ENCODE peak calls at places on chromosomes 2 and 18, in six cellular contexts. One of them, this sample, is unnamed.

GRCh38 chr2:168874368-168875005 is 15.7 kb downstream of the SPC25 start:
- DNase-seq in GM23338: no peak
- DNase-seq in K562: no peak
- DNase-seq in endothelial cell of umbilical vein: peak
- DNase-seq in H1: no peak
- DNase-seq in HCT116: no peak
- DNase-seq in this sample: no peak

GRCh38 chr2:127953128-127953718 is 67.5 kb upstream of the AMMECR1L start:
- DNase-seq in K562: no peak
- DNase-seq in HCT116: no peak
- DNase-seq in GM23338: no peak
- DNase-seq in H1: no peak
- DNase-seq in endothelial cell of umbilical vein: no peak
- DNase-seq in this sample: no peak

GRCh38 chr18:5510109-5510846 is 33.5 kb downstream of the EPB41L3 start:
- DNase-seq in GM23338: no peak
- DNase-seq in endothelial cell of umbilical vein: peak
- DNase-seq in HCT116: no peak
- DNase-seq in H1: no peak
- DNase-seq in K562: no peak
- DNase-seq in this sample: no peak

GRCh38 chr18:65753520-65753919 is 2.7 kb downstream of the CDH7 start:
- DNase-seq in H1: no peak
- DNase-seq in K562: peak
- DNase-seq in HCT116: no peak
- DNase-seq in GM23338: peak
- DNase-seq in endothelial cell of umbilical vein: no peak
- DNase-seq in this sample: peak

GRCh38 chr2:108278631-108279030 is 10.1 kb upstream of the SULT1C2 start:
- DNase-seq in endothelial cell of umbilical vein: no peak
- DNase-seq in K562: no peak
- DNase-seq in H1: no peak
- DNase-seq in GM23338: no peak
- DNase-seq in HCT116: no peak
- DNase-seq in this sample: no peak

GRCh38 chr2:101464841-101465240 is 10.1 kb downstream of the RFX8 start:
- DNase-seq in endothelial cell of umbilical vein: peak
- DNase-seq in HCT116: no peak
- DNase-seq in K562: no peak
- DNase-seq in GM23338: no peak
- DNase-seq in H1: no peak
- DNase-seq in this sample: no peak

GRCh38 chr2:54704688-54705605 is 18.5 kb upstream of the EML6 start:
- DNase-seq in GM23338: peak
- DNase-seq in K562: peak
- DNase-seq in endothelial cell of umbilical vein: peak
- DNase-seq in HCT116: peak
- DNase-seq in H1: no peak
- DNase-seq in this sample: peak

GRCh38 chr2:212494413-212495020 is 44.1 kb downstream of the ERBB4 start:
- DNase-seq in endothelial cell of umbilical vein: no peak
- DNase-seq in GM23338: no peak
- DNase-seq in HCT116: no peak
- DNase-seq in K562: no peak
- DNase-seq in H1: no peak
- DNase-seq in this sample: no peak

GRCh38 chr2:68925298-68925885 is 27.3 kb downstream of the GKN2 start:
- DNase-seq in K562: peak
- DNase-seq in GM23338: peak
- DNase-seq in endothelial cell of umbilical vein: peak
- DNase-seq in H1: no peak
- DNase-seq in HCT116: peak
- DNase-seq in this sample: peak

GRCh38 chr2:43526994-43527393 is 68.8 kb downstream of the THADA start:
- DNase-seq in HCT116: no peak
- DNase-seq in endothelial cell of umbilical vein: no peak
- DNase-seq in H1: no peak
- DNase-seq in K562: no peak
- DNase-seq in GM23338: no peak
- DNase-seq in this sample: no peak

GRCh38 chr2:183995632-183996031 is 602.7 kb upstream of the ZNF804A start:
- DNase-seq in endothelial cell of umbilical vein: no peak
- DNase-seq in K562: no peak
- DNase-seq in H1: no peak
- DNase-seq in HCT116: no peak
- DNase-seq in GM23338: no peak
- DNase-seq in this sample: no peak

GRCh38 chr2:42970151-42970550 is 177.8 kb upstream of the HAAO start:
- DNase-seq in GM23338: no peak
- DNase-seq in K562: no peak
- DNase-seq in HCT116: no peak
- DNase-seq in endothelial cell of umbilical vein: no peak
- DNase-seq in H1: no peak
- DNase-seq in this sample: no peak

GRCh38 chr2:111139637-111140317 is 19.1 kb downstream of the BCL2L11 start:
- DNase-seq in HCT116: no peak
- DNase-seq in GM23338: no peak
- DNase-seq in endothelial cell of umbilical vein: no peak
- DNase-seq in H1: no peak
- DNase-seq in K562: no peak
- DNase-seq in this sample: no peak

GRCh38 chr2:43075054-43075593 is 151.3 kb downstream of the ZFP36L2 start:
- DNase-seq in HCT116: no peak
- DNase-seq in GM23338: no peak
- DNase-seq in endothelial cell of umbilical vein: peak
- DNase-seq in K562: no peak
- DNase-seq in H1: no peak
- DNase-seq in this sample: peak

GRCh38 chr2:162967826-162968225 is 129.3 kb upstream of the KCNH7 start:
- DNase-seq in H1: no peak
- DNase-seq in endothelial cell of umbilical vein: no peak
- DNase-seq in K562: no peak
- DNase-seq in HCT116: no peak
- DNase-seq in GM23338: no peak
- DNase-seq in this sample: no peak

GRCh38 chr2:162964513-162964912 is 125.9 kb upstream of the KCNH7 start:
- DNase-seq in K562: no peak
- DNase-seq in GM23338: peak
- DNase-seq in HCT116: no peak
- DNase-seq in endothelial cell of umbilical vein: no peak
- DNase-seq in H1: no peak
- DNase-seq in this sample: no peak

GRCh38 chr2:162965151-162965550 is 126.6 kb upstream of the KCNH7 start:
- DNase-seq in endothelial cell of umbilical vein: no peak
- DNase-seq in K562: no peak
- DNase-seq in GM23338: no peak
- DNase-seq in HCT116: no peak
- DNase-seq in H1: no peak
- DNase-seq in this sample: no peak

GRCh38 chr2:162967137-162967536 is 128.6 kb upstream of the KCNH7 start:
- DNase-seq in H1: no peak
- DNase-seq in endothelial cell of umbilical vein: no peak
- DNase-seq in K562: no peak
- DNase-seq in HCT116: no peak
- DNase-seq in GM23338: no peak
- DNase-seq in this sample: no peak

DNA sequence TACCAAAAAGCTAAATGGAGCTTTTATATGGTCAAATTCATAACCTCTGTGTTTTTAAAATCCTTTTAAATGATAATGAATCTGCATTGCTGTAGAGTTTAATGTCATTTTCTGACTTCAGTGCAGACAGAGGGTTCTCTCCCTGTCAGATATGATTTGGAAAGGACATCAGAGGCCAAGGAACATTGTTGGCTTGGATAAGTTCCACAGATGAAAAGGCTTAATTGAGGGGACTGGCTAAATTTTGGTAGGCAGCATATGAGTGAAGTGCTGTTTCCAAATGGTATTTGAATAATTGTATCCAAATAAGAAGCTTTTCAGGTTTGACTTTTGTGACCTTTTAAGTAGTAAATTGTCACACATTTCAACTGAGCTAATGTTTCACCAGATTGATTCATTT is 124.6 kb upstream of the KCNH7 start:
- DNase-seq in H1: no peak
- DNase-seq in K562: no peak
- DNase-seq in endothelial cell of umbilical vein: no peak
- DNase-seq in GM23338: no peak
- DNase-seq in HCT116: no peak
- DNase-seq in this sample: no peak
- TF ChIP-seq EZH2 in H1: no peak
- TF ChIP-seq EZH2 in K562: no peak
- TF ChIP-seq EZH2 in endothelial cell of umbilical vein: no peak
- TF ChIP-seq EZH2 in GM23338: no peak
- TF ChIP-seq EZH2 in HCT116: no peak
- TF ChIP-seq EZH2 in this sample: no peak

GRCh38 chr18:3458952-3459853 is 9.2 kb downstream of the TGIF1 start:
- DNase-seq in HCT116: no peak
- DNase-seq in K562: no peak
- DNase-seq in H1: no peak
- DNase-seq in GM23338: no peak
- DNase-seq in endothelial cell of umbilical vein: peak
- DNase-seq in this sample: no peak
- TF ChIP-seq POLR2AphosphoS5 in HCT116: peak
- TF ChIP-seq POLR2AphosphoS5 in K562: peak
- TF ChIP-seq POLR2AphosphoS5 in H1: peak
- TF ChIP-seq POLR2AphosphoS5 in GM23338: no peak
- TF ChIP-seq POLR2AphosphoS5 in endothelial cell of umbilical vein: no peak
- TF ChIP-seq POLR2AphosphoS5 in this sample: no peak

GRCh38 chr18:32907215-32907590 is 134.4 kb upstream of the KLHL14 start:
- DNase-seq in GM23338: no peak
- DNase-seq in endothelial cell of umbilical vein: no peak
- DNase-seq in HCT116: no peak
- DNase-seq in H1: no peak
- DNase-seq in K562: no peak
- DNase-seq in this sample: no peak
- H3K27ac ChIP-seq in GM23338: no peak
- H3K27ac ChIP-seq in endothelial cell of umbilical vein: no peak
- H3K27ac ChIP-seq in HCT116: no peak
- H3K27ac ChIP-seq in H1: no peak
- H3K27ac ChIP-seq in K562: no peak
- H3K27ac ChIP-seq in this sample: no peak

DNA sequence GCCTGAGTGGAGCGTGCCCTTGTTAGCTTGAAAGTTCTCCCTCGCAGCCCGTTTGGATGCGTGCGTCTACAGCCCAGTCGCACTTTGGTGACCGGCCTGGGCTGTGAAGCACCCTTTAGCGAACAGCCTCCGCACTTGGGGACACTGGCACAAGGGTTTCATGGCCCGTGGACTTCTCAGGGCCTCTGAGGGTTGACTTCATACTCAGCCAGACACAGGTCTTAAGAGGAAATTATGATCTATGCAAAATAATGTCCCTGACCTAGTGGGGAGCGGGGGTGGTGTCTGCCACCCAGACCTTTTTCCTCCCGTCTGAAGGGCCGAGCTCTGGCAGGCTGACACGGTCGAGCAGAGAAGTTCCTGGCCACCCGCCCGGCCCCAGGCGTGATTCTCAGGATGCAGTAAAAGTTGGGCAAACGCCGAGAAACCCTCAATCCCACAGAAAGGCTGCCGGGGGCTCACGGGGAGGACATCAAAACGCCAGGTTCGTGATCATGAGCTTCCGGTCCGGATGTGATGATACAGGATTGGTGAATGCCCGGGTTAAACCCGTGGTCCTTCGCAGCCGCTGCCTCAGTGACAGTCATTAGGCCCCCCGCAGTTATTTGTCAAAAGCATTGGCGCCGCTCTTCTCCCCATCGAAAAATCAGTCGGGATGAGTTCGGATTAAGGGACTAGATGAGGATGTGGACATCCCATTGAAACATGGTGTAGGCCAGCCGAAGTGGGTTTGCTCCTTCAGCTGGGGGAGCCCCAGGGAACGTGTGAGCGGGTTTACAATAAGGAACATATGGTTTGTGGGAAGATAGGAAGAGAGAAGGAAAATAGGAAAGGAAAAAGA is 3.6 kb upstream of the PAX3 start:
- DNase-seq in H1: no peak
- DNase-seq in endothelial cell of umbilical vein: no peak
- DNase-seq in HCT116: no peak
- DNase-seq in K562: no peak
- DNase-seq in GM23338: peak
- DNase-seq in this sample: no peak
- TF ChIP-seq EZH2 in H1: peak
- TF ChIP-seq EZH2 in endothelial cell of umbilical vein: peak
- TF ChIP-seq EZH2 in HCT116: no peak
- TF ChIP-seq EZH2 in K562: no peak
- TF ChIP-seq EZH2 in GM23338: peak
- TF ChIP-seq EZH2 in this sample: no peak

DNA sequence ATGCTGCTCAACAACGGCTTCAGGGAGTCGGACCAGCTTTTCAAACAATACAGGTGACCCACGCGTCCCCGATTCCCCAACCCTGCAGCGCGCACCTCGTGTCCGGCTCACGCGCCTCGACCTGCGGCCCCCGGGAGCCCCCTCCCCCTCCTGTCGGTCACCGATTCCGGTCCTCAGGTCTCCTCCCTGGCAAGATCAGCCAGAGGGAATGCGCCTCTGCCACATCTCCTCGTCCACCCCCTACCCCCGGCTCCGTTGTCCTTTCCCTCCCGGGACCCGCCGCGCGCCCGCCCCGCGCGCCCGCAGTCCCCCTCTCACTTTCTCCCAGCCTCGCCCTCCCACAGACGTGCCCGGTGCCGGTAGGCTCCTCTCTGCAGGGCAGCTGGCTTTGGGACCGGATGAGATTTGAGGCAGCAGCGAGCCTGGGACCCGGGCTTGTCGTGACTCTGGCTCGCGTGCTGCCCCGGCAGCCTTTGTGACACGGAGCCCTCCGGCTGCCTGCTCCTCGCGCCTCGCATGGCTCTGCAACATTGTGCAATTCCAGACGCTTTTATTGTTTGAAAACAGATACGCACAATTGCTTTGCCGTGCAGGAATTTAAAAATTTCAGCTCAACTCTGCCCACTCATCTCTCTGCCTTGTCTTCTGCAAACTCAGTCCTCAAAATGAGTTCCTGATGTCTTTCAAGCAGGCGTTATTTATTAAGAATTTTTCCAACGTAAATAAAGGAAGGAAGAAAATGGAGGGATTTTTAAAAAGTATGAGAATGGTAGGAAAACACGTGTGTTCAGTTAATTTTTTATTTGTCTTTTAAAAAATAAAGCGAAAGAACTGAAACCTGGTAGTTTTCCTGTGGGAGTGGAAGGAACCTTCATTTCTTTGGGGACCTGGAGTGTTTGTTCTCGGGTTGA is 687 bp downstream of the TTC39C start:
- DNase-seq in GM23338: peak
- DNase-seq in H1: no peak
- DNase-seq in HCT116: no peak
- DNase-seq in K562: no peak
- DNase-seq in endothelial cell of umbilical vein: peak
- DNase-seq in this sample: no peak
- TF ChIP-seq POLR2AphosphoS5 in GM23338: no peak
- TF ChIP-seq POLR2AphosphoS5 in H1: no peak
- TF ChIP-seq POLR2AphosphoS5 in HCT116: no peak
- TF ChIP-seq POLR2AphosphoS5 in K562: no peak
- TF ChIP-seq POLR2AphosphoS5 in endothelial cell of umbilical vein: no peak
- TF ChIP-seq POLR2AphosphoS5 in this sample: peak

DNA sequence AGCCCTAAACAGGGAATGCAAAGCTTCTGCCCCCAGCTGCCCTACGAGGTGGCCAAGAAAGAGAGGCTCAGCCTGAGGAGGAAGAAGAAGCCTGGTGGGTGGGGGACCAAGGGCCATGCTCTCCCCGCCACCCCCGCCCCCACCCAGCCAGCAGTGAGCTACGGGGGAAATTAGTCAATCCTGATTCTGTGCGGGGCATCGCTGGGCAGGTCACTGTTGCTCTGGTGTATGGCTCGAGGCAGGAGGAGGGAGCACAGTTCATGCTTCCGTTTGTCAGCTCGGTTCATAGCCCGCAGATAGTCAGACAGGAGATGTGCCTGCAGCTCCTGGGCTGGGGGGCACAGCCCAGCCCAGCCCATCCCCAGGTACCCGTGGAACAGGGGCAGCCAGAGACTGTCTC is 17.1 kb downstream of the RAMP1 start:
- DNase-seq in H1: no peak
- DNase-seq in HCT116: no peak
- DNase-seq in K562: no peak
- DNase-seq in endothelial cell of umbilical vein: no peak
- DNase-seq in GM23338: no peak
- DNase-seq in this sample: no peak
- H3K27ac ChIP-seq in H1: no peak
- H3K27ac ChIP-seq in HCT116: no peak
- H3K27ac ChIP-seq in K562: no peak
- H3K27ac ChIP-seq in endothelial cell of umbilical vein: no peak
- H3K27ac ChIP-seq in GM23338: no peak
- H3K27ac ChIP-seq in this sample: no peak

This sample was measured in SK-N-MC.